ENCODE peak calls at places on chromosomes 11 and 22, in five cellular contexts. I is MCF 10A, D is mesothelial cell of epicardium, L is cardiac muscle cell, W is brain microvascular endothelial cell. X is an unnamed sample.
A peak's percentile ranks its signal among the peaks of the same experiment; 100 is the strongest.

GRCh38 chr11:9293646-9294045 is 20.7 kb downstream of the TMEM41B start:
- DNase-seq in W (no peak), L (no peak), D (no peak), I (no peak), X (no peak)

GRCh38 chr11:117199061-117199915 is at the start of gene TAGLN:
- DNase-seq in I (peak; percentile 47), W (peak; percentile 97), D (peak; percentile 83), L (peak; percentile 97), X (peak; percentile 96)

GRCh38 chr11:46389450-46390330 is 1.9 kb downstream of the CHRM4 start:
- DNase-seq in I (peak; percentile 70), L (peak; percentile 72), D (peak; percentile 82), W (peak; percentile 46), X (peak; percentile 69)

GRCh38 chr11:90344546-90344945 is 121.7 kb upstream of the CHORDC1 start:
- DNase-seq in L (no peak), W (no peak), I (peak; percentile 49), D (no peak), X (no peak)

GRCh38 chr22:20008221-20008995 is 8.2 kb downstream of the ARVCF start:
- DNase-seq in L (no peak), I (no peak), W (no peak), D (no peak), X (no peak)

GRCh38 chr11:59755701-59756495 is 722 bp downstream of the STX3 start:
- DNase-seq in D (peak; percentile 64), W (peak; percentile 70), I (peak; percentile 76), L (peak; percentile 80), X (peak; percentile 81)

GRCh38 chr22:40237241-40237640 is 59.5 kb downstream of the TNRC6B start:
- DNase-seq in W (no peak), D (no peak), L (no peak), I (no peak), X (no peak)

GRCh38 chr22:49960159-49960966 is at the start of gene PIM3:
- DNase-seq in W (peak; percentile 87), I (peak; percentile 96), D (peak; percentile 94), L (peak; percentile 98), X (peak; percentile 98)

GRCh38 chr11:11246166-11246565 is 106.9 kb downstream of the CSNK2A3 start:
- DNase-seq in W (no peak), L (no peak), I (no peak), D (no peak), X (no peak)

GRCh38 chr11:8870461-8871282 is 40.3 kb upstream of the AKIP1 start:
- DNase-seq in D (peak; percentile 76), W (peak; percentile 58), L (peak; percentile 79), I (peak; percentile 59), X (peak; percentile 80)

GRCh38 chr11:79786961-79787360 is 346.1 kb upstream of the TENM4 start:
- DNase-seq in L (no peak), I (no peak), D (no peak), W (no peak), X (no peak)

GRCh38 chr11:45102361-45102809 is 44.1 kb upstream of the PRDM11 start:
- DNase-seq in L (peak; percentile 44), D (no peak), W (no peak), I (no peak), X (no peak)

GRCh38 chr11:129375731-129376657 is at the start of gene BARX2:
- DNase-seq in W (peak; percentile 59), I (peak; percentile 72), L (peak; percentile 73), D (peak; percentile 70), X (peak; percentile 61)

GRCh38 chr11:1852885-1853284 is at the start of gene LSP1:
- DNase-seq in L (no peak), D (no peak), I (no peak), W (no peak), X (no peak)

GRCh38 chr11:1422481-1422880 is 32.7 kb downstream of the BRSK2 start:
- DNase-seq in W (no peak), I (no peak), L (peak; percentile 23), D (no peak), X (no peak)

GRCh38 chr22:32318361-32318760 is 39.3 kb upstream of the RFPL3 start:
- DNase-seq in L (no peak), W (no peak), D (no peak), I (no peak), X (no peak)

GRCh38 chr11:69583068-69583467 is 57.9 kb upstream of the CCND1 start:
- DNase-seq in D (no peak), I (no peak), L (no peak), W (no peak), X (no peak)

GRCh38 chr11:107221743-107222142 is 203.5 kb upstream of the GUCY1A2 start:
- DNase-seq in I (no peak), L (no peak), W (no peak), D (no peak), X (no peak)

GRCh38 chr11:103798029-103798428 is 238.4 kb upstream of the DDI1 start:
- DNase-seq in I (no peak), L (peak; percentile 94), D (no peak), W (peak; percentile 85), X (peak; percentile 89)

GRCh38 chr11:106281455-106282173 is 204.2 kb downstream of the AASDHPPT start:
- DNase-seq in W (peak; percentile 83), L (peak; percentile 81), I (peak; percentile 84), D (no peak), X (peak; percentile 95)

GRCh38 chr22:26409705-26410376 is 19.2 kb upstream of the ASPHD2 start:
- DNase-seq in I (no peak), W (no peak), D (no peak), L (no peak), X (no peak)

GRCh38 chr11:4626207-4627105 is 10.8 kb upstream of the OR51D1 start:
- DNase-seq in L (peak; percentile 85), I (peak; percentile 88), W (peak; percentile 81), D (peak; percentile 62), X (peak; percentile 89)

GRCh38 chr11:34411786-34412185 is 26.9 kb upstream of the CAT start:
- DNase-seq in L (no peak), W (no peak), I (no peak), D (no peak), X (no peak)

GRCh38 chr11:33060271-33060670 is 20.9 kb downstream of the TCP11L1 start:
- DNase-seq in L (no peak), W (no peak), D (no peak), I (no peak), X (no peak)

GRCh38 chr11:8086001-8086479 is 5.0 kb downstream of the TUB start:
- DNase-seq in I (no peak), D (no peak), W (no peak), L (no peak), X (no peak)

GRCh38 chr11:33633251-33634003 is 67.2 kb downstream of the C11orf91 start:
- DNase-seq in I (peak; percentile 95), L (peak; percentile 56), W (peak; percentile 62), D (no peak), X (peak; percentile 93)

GRCh38 chr11:120774591-120775386 is 249.1 kb upstream of the TBCEL start:
- DNase-seq in L (no peak), W (no peak), D (no peak), I (no peak), X (no peak)

GRCh38 chr11:64089027-64089360 is 53.3 kb downstream of the FLRT1 start:
- DNase-seq in I (no peak), W (no peak), D (no peak), L (no peak), X (no peak)

GRCh38 chr11:128279861-128280260 is 307.5 kb downstream of the ETS1 start:
- DNase-seq in L (peak; percentile 16), D (no peak), W (no peak), I (peak; percentile 30), X (no peak)

GRCh38 chr22:31944700-31945477 is 554 bp downstream of the YWHAH start:
- DNase-seq in L (peak; percentile 19), I (peak; percentile 27), D (peak; percentile 56), W (no peak), X (no peak)

GRCh38 chr22:17890892-17891291 is 116.6 kb upstream of the BID start:
- DNase-seq in W (no peak), I (no peak), L (no peak), D (no peak), X (no peak)

GRCh38 chr11:72278911-72279310 is 34.9 kb upstream of the PHOX2A start:
- DNase-seq in D (no peak), W (no peak), I (no peak), L (peak; percentile 36), X (peak; percentile 56)

GRCh38 chr11:26626346-26626745 is 54.3 kb upstream of the MUC15 start:
- DNase-seq in D (no peak), L (peak; percentile 14), I (peak; percentile 9), W (peak; percentile 2), X (peak; percentile 17)
- TF ChIP-seq CTCF in D (no peak), L (no peak), I (no peak), W (no peak), X (no peak)

GRCh38 chr22:37258005-37258790 is 14.1 kb upstream of the RAC2 start:
- DNase-seq in D (no peak), I (no peak), W (no peak), L (no peak), X (no peak)

GRCh38 chr22:37260396-37260795 is 16.3 kb upstream of the RAC2 start:
- DNase-seq in D (no peak), L (no peak), I (no peak), W (no peak), X (no peak)

GRCh38 chr22:37258810-37259472 is 14.9 kb upstream of the RAC2 start:
- DNase-seq in W (no peak), D (no peak), L (no peak), I (no peak), X (no peak)

GRCh38 chr22:37260939-37261338 is 16.9 kb upstream of the RAC2 start:
- DNase-seq in I (peak; percentile 68), W (peak; percentile 37), L (peak; percentile 65), D (peak; percentile 67), X (peak; percentile 71)

DNA sequence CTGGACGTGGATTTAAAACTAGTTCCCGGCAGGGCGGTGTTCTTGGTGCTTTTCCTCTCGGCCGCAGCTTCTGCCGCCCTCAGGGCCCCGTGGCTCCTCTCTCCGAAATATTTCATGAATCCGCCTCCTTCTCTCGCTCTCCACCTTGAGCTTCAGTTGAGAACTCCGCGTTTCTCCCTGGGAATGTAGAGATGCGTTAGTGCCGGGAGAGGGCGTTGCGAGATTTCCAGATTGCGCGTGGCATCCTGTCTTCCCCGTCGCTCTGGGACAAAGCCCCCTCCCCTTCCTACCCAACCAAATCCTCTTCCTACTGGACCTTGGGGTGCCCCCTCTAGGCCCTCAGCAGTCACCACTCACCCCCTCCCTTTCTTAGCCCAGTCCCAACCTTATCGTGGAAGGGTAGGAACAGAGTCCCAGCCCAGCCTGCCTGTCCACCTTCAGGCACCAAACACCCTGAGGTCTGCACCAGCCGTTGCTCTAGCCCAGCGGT is 15.5 kb upstream of the RAC2 start:
- DNase-seq in W (peak; percentile 53), D (peak; percentile 49), I (peak; percentile 55), L (peak; percentile 67), X (peak; percentile 70)
- TF ChIP-seq CTCF in W (peak; percentile 81), D (peak; percentile 41), I (peak; percentile 55), L (peak; percentile 80), X (peak; percentile 75)

DNA sequence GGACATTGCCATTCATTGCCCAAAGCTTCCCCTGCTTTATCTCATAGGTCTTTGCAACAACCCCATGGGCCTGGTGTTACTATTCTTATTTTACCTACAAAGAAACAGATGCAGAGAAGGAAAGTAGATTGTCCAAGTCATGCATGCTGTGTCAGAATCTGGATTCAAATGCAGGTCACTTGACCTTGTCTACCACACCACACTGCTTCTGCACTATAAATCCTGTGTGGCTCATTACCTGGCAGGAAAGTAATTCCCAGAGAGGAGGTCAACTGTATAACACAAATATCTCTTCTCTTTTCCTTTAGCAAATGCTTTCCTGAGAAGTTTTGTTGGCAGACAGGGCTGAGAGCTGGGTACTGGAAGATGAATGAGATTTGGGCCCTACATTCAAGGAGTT is 18.5 kb downstream of the PLEKHB1 start:
- DNase-seq in L (no peak), D (no peak), I (no peak), W (no peak), X (no peak)
- TF ChIP-seq CTCF in L (no peak), D (no peak), I (no peak), W (no peak), X (no peak)

GRCh38 chr11:119592642-119593041 is 136.4 kb downstream of the NECTIN1 start:
- DNase-seq in L (peak; percentile 34), D (no peak), W (no peak), I (no peak), X (peak; percentile 45)
- TF ChIP-seq CTCF in L (no peak), D (no peak), W (no peak), I (no peak), X (no peak)